ENCODE peak calls at places on chromosomes 7 and 10, in six cellular contexts. E is body of pancreas, P is A549, X is GM12891, S is spleen, B is IMR-90. J is an unnamed sample.

GRCh38 chr7:88615336-88615735 is 144.2 kb upstream of the ZNF804B start:
- DNase-seq in X (no peak), E (no peak), B (no peak), S (no peak), P (no peak), J (no peak)

GRCh38 chr7:93228302-93228701 is 2.0 kb upstream of the HEPACAM2 start:
- DNase-seq in P (peak), B (peak), S (no peak), E (no peak), X (no peak), J (no peak)

GRCh38 chr10:78783753-78784152 is 285.0 kb upstream of the ZMIZ1 start:
- DNase-seq in S (peak), P (no peak), B (no peak), X (no peak), E (no peak), J (no peak)

GRCh38 chr7:144830024-144830785 is 5.6 kb downstream of the TPK1 start:
- DNase-seq in B (no peak), S (no peak), E (no peak), X (no peak), P (no peak), J (no peak)

GRCh38 chr7:25638590-25638989 is 410.3 kb upstream of the NPVF start:
- DNase-seq in P (no peak), B (no peak), E (peak), X (no peak), S (no peak), J (no peak)

GRCh38 chr7:93592588-93593266 is 18.2 kb upstream of the CALCR start:
- DNase-seq in S (no peak), P (no peak), E (no peak), X (no peak), B (no peak), J (no peak)

GRCh38 chr7:67429735-67430134 is 433.1 kb downstream of the TYW1 start:
- DNase-seq in X (no peak), B (no peak), P (no peak), E (no peak), S (peak), J (no peak)

GRCh38 chr10:58952747-58953466 is 223.5 kb upstream of the PHYHIPL start:
- DNase-seq in E (peak), X (no peak), P (peak), B (peak), S (no peak), J (no peak)

GRCh38 chr7:101134399-101134980 is 7.6 kb downstream of the SERPINE1 start:
- DNase-seq in X (no peak), P (no peak), S (no peak), E (no peak), B (no peak), J (no peak)

GRCh38 chr10:48506147-48506917 is 98.5 kb downstream of the ARHGAP22 start:
- DNase-seq in B (peak), S (no peak), E (no peak), P (peak), X (peak), J (no peak)

GRCh38 chr7:94649313-94649924 is 6.5 kb downstream of the SGCE start:
- DNase-seq in S (no peak), E (no peak), B (peak), X (no peak), P (no peak), J (no peak)

GRCh38 chr10:44571701-44572100 is 186.8 kb upstream of the CXCL12 start:
- DNase-seq in E (no peak), P (no peak), S (no peak), X (no peak), B (peak), J (no peak)

GRCh38 chr7:72753781-72754180 is 74.2 kb downstream of the TYW1B start:
- DNase-seq in P (no peak), E (no peak), S (no peak), X (no peak), B (no peak), J (no peak)

GRCh38 chr10:86953747-86954680 is 3.4 kb downstream of the MMRN2 start:
- DNase-seq in P (no peak), B (peak), X (no peak), E (peak), S (peak), J (no peak)

GRCh38 chr7:100759357-100760171 is 26.2 kb downstream of the ZAN start:
- DNase-seq in E (no peak), P (no peak), S (no peak), X (no peak), B (no peak), J (no peak)

GRCh38 chr7:29457565-29457971 is 106.1 kb upstream of the PRR15 start:
- DNase-seq in E (no peak), S (no peak), B (no peak), X (no peak), P (no peak), J (no peak)

GRCh38 chr10:23147035-23147434 is 45.1 kb upstream of the PTF1A start:
- DNase-seq in B (no peak), P (no peak), X (no peak), E (no peak), S (no peak), J (no peak)

GRCh38 chr7:29400435-29400834 is 163.2 kb upstream of the PRR15 start:
- DNase-seq in S (no peak), P (no peak), B (no peak), X (no peak), E (no peak), J (no peak)

GRCh38 chr10:13809447-13809846 is 222.7 kb downstream of the PRPF18 start:
- DNase-seq in E (no peak), X (no peak), S (no peak), B (no peak), P (no peak), J (no peak)

GRCh38 chr10:13812804-13813203 is 226.0 kb downstream of the PRPF18 start:
- DNase-seq in E (no peak), P (no peak), X (no peak), B (no peak), S (no peak), J (no peak)

GRCh38 chr10:13806419-13806818 is 219.7 kb downstream of the PRPF18 start:
- DNase-seq in S (no peak), E (no peak), B (no peak), X (no peak), P (no peak), J (no peak)

GRCh38 chr10:13810536-13810935 is 223.8 kb downstream of the PRPF18 start:
- DNase-seq in P (no peak), B (no peak), E (no peak), X (no peak), S (no peak), J (no peak)

GRCh38 chr10:13808556-13809391 is 222.0 kb downstream of the PRPF18 start:
- DNase-seq in X (no peak), S (no peak), E (no peak), P (no peak), B (peak), J (peak)
- TF ChIP-seq POLR2A in X (no peak), S (no peak), E (no peak), P (no peak), B (no peak), J (no peak)

DNA sequence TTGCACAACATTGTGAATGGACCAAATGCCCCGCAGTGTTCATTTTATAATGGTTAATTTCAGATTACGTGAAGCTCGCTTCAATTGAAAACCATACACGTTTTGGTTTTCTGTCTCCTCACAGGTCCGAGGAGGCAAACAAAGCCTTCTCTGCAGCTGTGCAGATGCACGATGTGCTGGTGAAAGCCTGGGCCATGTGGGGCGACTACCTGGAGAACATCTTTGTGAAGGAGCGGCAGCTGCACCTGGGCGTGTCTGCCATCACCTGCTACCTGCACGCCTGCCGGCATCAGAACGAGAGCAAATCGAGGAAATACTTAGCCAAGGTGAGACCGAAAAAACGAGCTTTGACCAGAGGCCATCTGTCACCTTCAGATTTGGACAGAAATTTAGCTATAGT is 110.3 kb downstream of the TRRAP start:
- DNase-seq in B (no peak), S (peak), P (no peak), E (no peak), X (no peak), J (no peak)
- TF ChIP-seq POLR2A in B (no peak), S (no peak), P (no peak), E (no peak), X (no peak), J (no peak)

DNA sequence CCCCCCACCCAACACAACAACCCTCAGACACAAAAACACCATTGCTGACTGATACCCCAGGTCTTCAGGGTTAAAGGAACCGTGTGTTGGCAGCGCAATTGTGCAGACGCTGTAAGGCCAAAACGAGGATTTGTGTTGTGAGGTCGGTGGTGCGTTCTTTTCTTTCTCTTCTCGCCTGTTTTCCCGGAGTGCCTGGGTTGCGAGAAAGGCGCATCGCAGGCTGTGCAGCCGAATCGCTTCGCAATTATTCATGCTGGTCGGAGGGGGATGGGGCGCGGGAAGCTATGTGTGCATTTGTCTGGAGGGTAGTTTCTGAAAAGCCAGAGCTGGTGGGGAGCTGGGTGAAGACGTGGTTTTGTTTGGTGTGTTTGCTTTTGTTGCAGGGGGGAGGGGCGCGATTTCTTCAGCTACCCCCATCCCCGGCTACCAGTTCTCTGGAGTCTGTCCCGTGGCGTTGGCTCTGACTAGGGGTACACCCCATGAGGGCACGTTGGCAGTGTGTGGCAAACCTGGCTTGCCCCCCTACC is 2.1 kb downstream of the MXI1 start:
- DNase-seq in P (peak), B (peak), E (peak), X (no peak), S (peak), J (peak)
- TF ChIP-seq POLR2A in P (no peak), B (no peak), E (peak), X (no peak), S (no peak), J (no peak)

GRCh38 chr10:50472914-50473313 is 150.8 kb downstream of the SGMS1 start:
- DNase-seq in B (no peak), E (no peak), P (no peak), S (no peak), X (no peak), J (no peak)

GRCh38 chr10:50470345-50470744 is 153.4 kb downstream of the SGMS1 start:
- DNase-seq in E (no peak), X (no peak), B (no peak), S (no peak), P (no peak), J (no peak)

GRCh38 chr10:50469778-50470193 is 154.0 kb downstream of the SGMS1 start:
- DNase-seq in B (no peak), E (no peak), P (no peak), X (no peak), S (no peak), J (no peak)

GRCh38 chr10:50470798-50471582 is 152.8 kb downstream of the SGMS1 start:
- DNase-seq in B (peak), P (peak), E (no peak), X (no peak), S (no peak), J (no peak)

DNA sequence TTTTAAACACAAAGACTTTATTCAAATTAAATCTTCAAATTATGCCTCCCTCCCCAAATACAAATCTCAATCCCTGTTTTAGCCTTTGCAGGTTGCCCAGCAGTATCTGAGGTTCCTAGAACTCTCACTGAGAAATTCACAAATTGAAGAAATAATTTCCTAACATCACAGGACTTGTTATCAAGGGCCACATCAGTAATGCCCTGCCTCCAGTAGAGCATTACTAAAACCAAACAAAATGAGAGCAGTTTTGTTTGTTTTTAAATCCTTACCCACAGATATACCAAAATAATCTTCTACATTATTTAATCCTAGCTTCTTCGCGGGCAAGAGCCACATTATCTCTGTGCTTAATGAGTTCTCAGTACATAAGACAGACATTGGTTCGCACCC is 152.2 kb downstream of the SGMS1 start:
- DNase-seq in P (no peak), S (no peak), B (no peak), X (no peak), E (no peak), J (no peak)
- TF ChIP-seq POLR2A in P (no peak), S (no peak), B (no peak), X (no peak), E (no peak), J (no peak)

GRCh38 chr10:89332718-89333281 is 5.0 kb downstream of the IFIT3 start:
- DNase-seq in P (no peak), S (no peak), B (no peak), X (no peak), E (no peak), J (no peak)
- TF ChIP-seq POLR2A in P (no peak), S (no peak), B (no peak), X (peak), E (no peak), J (no peak)

GRCh38 chr10:80203835-80204148 is 1.5 kb downstream of the ANXA11 start:
- DNase-seq in P (no peak), X (no peak), B (no peak), S (no peak), E (no peak), J (no peak)

GRCh38 chr10:80205478-80206276 is at the start of gene ANXA11:
- DNase-seq in E (peak), P (peak), X (peak), S (peak), B (peak), J (peak)

GRCh38 chr10:80202934-80203834 is 2.2 kb downstream of the ANXA11 start:
- DNase-seq in B (peak), S (peak), E (peak), P (peak), X (no peak), J (peak)

GRCh38 chr10:80204801-80205477 is 398 bp downstream of the ANXA11 start:
- DNase-seq in S (no peak), X (peak), P (no peak), E (peak), B (peak), J (peak)

DNA sequence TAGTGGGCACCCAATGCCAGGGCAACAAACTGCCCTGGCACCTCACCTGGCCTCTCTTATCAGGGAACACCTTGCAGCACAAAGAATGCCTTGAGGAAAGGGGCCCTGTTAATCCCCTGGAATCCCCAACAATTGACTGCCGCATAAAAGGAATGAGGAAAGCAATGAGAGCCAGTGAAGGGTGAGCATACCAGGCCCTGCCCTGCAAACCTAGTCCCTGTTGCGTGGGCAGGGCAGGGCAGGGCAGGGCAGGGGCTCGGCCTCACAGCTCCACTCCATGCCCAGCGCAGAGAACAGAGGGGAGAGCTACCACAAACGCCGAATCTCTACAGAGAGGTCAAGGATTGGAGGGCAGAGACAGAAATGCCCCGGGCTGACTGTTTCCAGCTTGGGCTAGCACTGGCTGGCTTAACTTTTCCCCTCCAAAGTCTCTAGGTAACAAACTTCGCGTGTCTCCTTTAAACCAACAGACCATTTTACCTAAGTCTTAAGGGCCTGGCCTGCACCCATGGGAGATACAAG is 1.1 kb downstream of the ANXA11 start:
- DNase-seq in S (peak), P (peak), X (no peak), E (peak), B (no peak), J (peak)
- TF ChIP-seq POLR2A in S (no peak), P (no peak), X (no peak), E (peak), B (no peak), J (no peak)

J was measured in H54.